ENCODE peak calls at places on chromosome 10, in five cellular contexts. One of them, this sample, is unnamed. For H3K4me1, the result is how much of the 10 kb centered on the place peaks cover.

GRCh38 chr10:43124574-43125273 is 13.5 kb upstream of the CSGALNACT2 start:
- DNase-seq in SK-N-SH: no peak
- DNase-seq in heart right ventricle: no peak
- DNase-seq in IMR-90: no peak
- DNase-seq in GM23338: no peak
- DNase-seq in this sample: no peak

GRCh38 chr10:11825796-11826414 is 2.7 kb downstream of the PROSER2 start:
- DNase-seq in SK-N-SH: no peak
- DNase-seq in heart right ventricle: no peak
- DNase-seq in IMR-90: no peak
- DNase-seq in GM23338: no peak
- DNase-seq in this sample: no peak

GRCh38 chr10:29386347-29386999 is 97.6 kb downstream of the LYZL1 start:
- DNase-seq in heart right ventricle: no peak
- DNase-seq in GM23338: peak
- DNase-seq in IMR-90: peak
- DNase-seq in SK-N-SH: peak
- DNase-seq in this sample: no peak

GRCh38 chr10:132651511-132652029 is 114.0 kb downstream of the INPP5A start:
- DNase-seq in heart right ventricle: no peak
- DNase-seq in GM23338: no peak
- DNase-seq in IMR-90: no peak
- DNase-seq in SK-N-SH: no peak
- DNase-seq in this sample: no peak

GRCh38 chr10:62185914-62186692 is 82.5 kb downstream of the RTKN2 start:
- DNase-seq in SK-N-SH: no peak
- DNase-seq in heart right ventricle: no peak
- DNase-seq in IMR-90: no peak
- DNase-seq in GM23338: no peak
- DNase-seq in this sample: no peak

GRCh38 chr10:133039823-133040704 is 47.7 kb upstream of the ADGRA1 start:
- DNase-seq in SK-N-SH: peak
- DNase-seq in IMR-90: no peak
- DNase-seq in GM23338: no peak
- DNase-seq in heart right ventricle: no peak
- DNase-seq in this sample: no peak

GRCh38 chr10:102814873-102815661 is 22.1 kb downstream of the CYP17A1 start:
- DNase-seq in IMR-90: peak
- DNase-seq in SK-N-SH: peak
- DNase-seq in heart right ventricle: peak
- DNase-seq in GM23338: peak
- DNase-seq in this sample: peak

GRCh38 chr10:112768121-112768520 is 181.9 kb upstream of the TCF7L2 start:
- DNase-seq in GM23338: no peak
- DNase-seq in SK-N-SH: no peak
- DNase-seq in heart right ventricle: no peak
- DNase-seq in IMR-90: no peak
- DNase-seq in this sample: no peak

GRCh38 chr10:113441871-113442270 is 111.0 kb upstream of the HABP2 start:
- DNase-seq in GM23338: no peak
- DNase-seq in IMR-90: no peak
- DNase-seq in SK-N-SH: no peak
- DNase-seq in heart right ventricle: no peak
- DNase-seq in this sample: no peak

GRCh38 chr10:86645111-86645445 is 9.3 kb upstream of the OPN4 start:
- DNase-seq in SK-N-SH: no peak
- DNase-seq in GM23338: no peak
- DNase-seq in IMR-90: no peak
- DNase-seq in heart right ventricle: no peak
- DNase-seq in this sample: no peak

GRCh38 chr10:94123253-94123995 is 129.7 kb downstream of the PLCE1 start:
- DNase-seq in GM23338: peak
- DNase-seq in IMR-90: peak
- DNase-seq in SK-N-SH: no peak
- DNase-seq in heart right ventricle: no peak
- DNase-seq in this sample: no peak

GRCh38 chr10:129778571-129778970 is 185.5 kb downstream of the EBF3 start:
- DNase-seq in GM23338: no peak
- DNase-seq in SK-N-SH: no peak
- DNase-seq in IMR-90: no peak
- DNase-seq in heart right ventricle: no peak
- DNase-seq in this sample: no peak

GRCh38 chr10:119341236-119342016 is 134.1 kb downstream of the GRK5 start:
- DNase-seq in heart right ventricle: no peak
- DNase-seq in IMR-90: peak
- DNase-seq in SK-N-SH: no peak
- DNase-seq in GM23338: no peak
- DNase-seq in this sample: no peak

GRCh38 chr10:102627446-102628293 is 16.6 kb upstream of the TRIM8 start:
- DNase-seq in GM23338: peak
- DNase-seq in heart right ventricle: peak
- DNase-seq in IMR-90: peak
- DNase-seq in SK-N-SH: peak
- DNase-seq in this sample: peak

GRCh38 chr10:19638173-19638872 is 177.9 kb upstream of the PLXDC2 start:
- DNase-seq in GM23338: no peak
- DNase-seq in SK-N-SH: no peak
- DNase-seq in heart right ventricle: no peak
- DNase-seq in IMR-90: peak
- DNase-seq in this sample: no peak

GRCh38 chr10:104297697-104298660 is 29.0 kb downstream of the GSTO2 start:
- DNase-seq in IMR-90: peak
- DNase-seq in GM23338: peak
- DNase-seq in SK-N-SH: no peak
- DNase-seq in heart right ventricle: no peak
- DNase-seq in this sample: no peak

GRCh38 chr10:52353960-52354394 is 39.9 kb downstream of the DKK1 start:
- DNase-seq in GM23338: no peak
- DNase-seq in heart right ventricle: no peak
- DNase-seq in SK-N-SH: no peak
- DNase-seq in IMR-90: peak
- DNase-seq in this sample: no peak

GRCh38 chr10:117946525-117947070 is 100.1 kb downstream of the RAB11FIP2 start:
- DNase-seq in heart right ventricle: no peak
- DNase-seq in GM23338: no peak
- DNase-seq in SK-N-SH: no peak
- DNase-seq in IMR-90: peak
- DNase-seq in this sample: no peak

GRCh38 chr10:68212721-68213352 is 19.1 kb downstream of the ATOH7 start:
- DNase-seq in GM23338: peak
- DNase-seq in SK-N-SH: peak
- DNase-seq in IMR-90: peak
- DNase-seq in heart right ventricle: no peak
- DNase-seq in this sample: no peak

GRCh38 chr10:61758440-61758839 is 95.7 kb downstream of the CABCOCO1 start:
- DNase-seq in IMR-90: peak
- DNase-seq in heart right ventricle: no peak
- DNase-seq in GM23338: no peak
- DNase-seq in SK-N-SH: no peak
- DNase-seq in this sample: no peak

GRCh38 chr10:1596482-1596881 is 140.8 kb downstream of the ADARB2 start:
- DNase-seq in IMR-90: no peak
- DNase-seq in GM23338: no peak
- DNase-seq in heart right ventricle: no peak
- DNase-seq in SK-N-SH: no peak
- DNase-seq in this sample: no peak

GRCh38 chr10:6498771-6499170 is 81.3 kb downstream of the PRKCQ start:
- DNase-seq in SK-N-SH: no peak
- DNase-seq in IMR-90: no peak
- DNase-seq in GM23338: no peak
- DNase-seq in heart right ventricle: no peak
- DNase-seq in this sample: no peak

GRCh38 chr10:60820093-60820769 is 42.0 kb downstream of the CDK1 start:
- DNase-seq in heart right ventricle: no peak
- DNase-seq in IMR-90: peak
- DNase-seq in GM23338: peak
- DNase-seq in SK-N-SH: no peak
- DNase-seq in this sample: no peak

GRCh38 chr10:59177031-59177861 is 803 bp downstream of the PHYHIPL start:
- DNase-seq in heart right ventricle: no peak
- DNase-seq in GM23338: peak
- DNase-seq in SK-N-SH: peak
- DNase-seq in IMR-90: peak
- DNase-seq in this sample: peak

GRCh38 chr10:17616403-17617030 is 657 bp downstream of the HACD1 start:
- DNase-seq in heart right ventricle: peak
- DNase-seq in GM23338: peak
- DNase-seq in IMR-90: peak
- DNase-seq in SK-N-SH: peak
- DNase-seq in this sample: peak

DNA sequence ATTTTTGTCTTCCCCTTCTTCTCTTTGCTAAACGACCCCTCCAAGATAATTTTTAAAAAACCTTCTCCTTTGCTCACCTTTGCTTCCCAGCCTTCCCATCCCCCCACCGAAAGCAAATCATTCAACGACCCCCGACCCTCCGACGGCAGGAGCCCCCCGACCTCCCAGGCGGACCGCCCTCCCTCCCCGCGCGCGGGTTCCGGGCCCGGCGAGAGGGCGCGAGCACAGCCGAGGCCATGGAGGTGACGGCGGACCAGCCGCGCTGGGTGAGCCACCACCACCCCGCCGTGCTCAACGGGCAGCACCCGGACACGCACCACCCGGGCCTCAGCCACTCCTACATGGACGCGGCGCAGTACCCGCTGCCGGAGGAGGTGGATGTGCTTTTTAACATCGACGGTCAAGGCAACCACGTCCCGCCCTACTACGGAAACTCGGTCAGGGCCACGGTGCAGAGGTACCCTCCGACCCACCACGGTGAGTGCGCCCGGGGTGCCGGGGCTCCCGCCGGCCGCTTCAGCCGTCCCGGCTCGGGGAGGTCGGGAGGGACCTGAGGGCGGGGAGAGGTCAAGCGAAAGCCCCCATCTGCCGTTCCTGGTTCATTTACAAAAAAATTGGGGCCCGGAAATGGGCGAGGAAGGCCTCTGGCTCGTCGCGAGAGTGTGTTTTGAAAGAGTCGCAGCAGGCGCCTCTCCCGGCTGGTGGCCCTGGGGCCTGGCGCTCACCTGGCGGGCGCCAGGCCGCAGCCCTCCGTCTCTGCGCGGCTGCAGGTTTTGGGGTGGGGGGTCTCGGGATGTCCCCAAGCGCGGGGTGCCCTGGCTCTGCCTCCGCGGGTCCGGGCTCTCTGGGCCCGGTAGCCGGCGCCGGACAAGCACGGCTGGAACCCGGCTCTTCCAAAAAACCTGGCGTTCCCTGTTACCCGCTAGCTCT is 1.2 kb downstream of the GATA3 start:
- DNase-seq in IMR-90: no peak
- DNase-seq in heart right ventricle: no peak
- DNase-seq in SK-N-SH: no peak
- DNase-seq in GM23338: peak
- DNase-seq in this sample: no peak
- H3K4me1 ChIP-seq in IMR-90: under half
- H3K4me1 ChIP-seq in heart right ventricle: under half
- H3K4me1 ChIP-seq in SK-N-SH: under half
- H3K4me1 ChIP-seq in GM23338: half or more
- H3K4me1 ChIP-seq in this sample: under half

GRCh38 chr10:87675396-87676376 is 16.0 kb downstream of the PAPSS2 start:
- DNase-seq in SK-N-SH: no peak
- DNase-seq in heart right ventricle: no peak
- DNase-seq in GM23338: peak
- DNase-seq in IMR-90: peak
- DNase-seq in this sample: no peak
- H3K27ac ChIP-seq in SK-N-SH: peak
- H3K27ac ChIP-seq in heart right ventricle: no peak
- H3K27ac ChIP-seq in GM23338: peak
- H3K27ac ChIP-seq in IMR-90: peak
- H3K27ac ChIP-seq in this sample: no peak

GRCh38 chr10:106929291-106929925 is 235.1 kb downstream of the SORCS1 start:
- DNase-seq in IMR-90: no peak
- DNase-seq in heart right ventricle: no peak
- DNase-seq in GM23338: peak
- DNase-seq in SK-N-SH: no peak
- DNase-seq in this sample: no peak

GRCh38 chr10:106931853-106932249 is 232.7 kb downstream of the SORCS1 start:
- DNase-seq in SK-N-SH: no peak
- DNase-seq in IMR-90: no peak
- DNase-seq in heart right ventricle: no peak
- DNase-seq in GM23338: no peak
- DNase-seq in this sample: no peak

GRCh38 chr10:106931159-106931852 is 233.2 kb downstream of the SORCS1 start:
- DNase-seq in heart right ventricle: no peak
- DNase-seq in SK-N-SH: no peak
- DNase-seq in IMR-90: no peak
- DNase-seq in GM23338: no peak
- DNase-seq in this sample: no peak

GRCh38 chr10:106935978-106936451 is 228.5 kb downstream of the SORCS1 start:
- DNase-seq in GM23338: no peak
- DNase-seq in SK-N-SH: no peak
- DNase-seq in IMR-90: no peak
- DNase-seq in heart right ventricle: no peak
- DNase-seq in this sample: no peak

DNA sequence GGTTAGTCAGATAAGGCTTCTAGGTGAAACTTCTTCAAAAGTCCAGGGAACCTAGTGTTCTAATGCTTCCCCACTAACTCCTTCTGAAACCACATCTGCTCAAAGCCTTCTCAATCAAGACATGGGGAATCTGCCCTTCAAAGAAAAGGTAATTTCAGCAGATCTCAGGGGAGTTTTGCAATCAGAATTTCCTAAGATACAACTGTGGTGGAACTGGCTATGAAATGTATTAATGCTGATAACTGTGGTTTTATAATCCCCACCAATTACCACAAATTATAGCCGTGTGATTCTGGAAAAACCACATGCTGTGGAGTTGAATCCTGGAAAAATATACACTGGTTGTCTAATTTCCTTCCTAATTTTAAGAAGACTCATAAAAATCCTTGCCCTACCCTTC is 233.8 kb downstream of the SORCS1 start:
- DNase-seq in IMR-90: no peak
- DNase-seq in heart right ventricle: no peak
- DNase-seq in SK-N-SH: no peak
- DNase-seq in GM23338: no peak
- DNase-seq in this sample: no peak
- H3K4me3 ChIP-seq in IMR-90: no peak
- H3K4me3 ChIP-seq in heart right ventricle: no peak
- H3K4me3 ChIP-seq in SK-N-SH: no peak
- H3K4me3 ChIP-seq in GM23338: no peak
- H3K4me3 ChIP-seq in this sample: no peak

DNA sequence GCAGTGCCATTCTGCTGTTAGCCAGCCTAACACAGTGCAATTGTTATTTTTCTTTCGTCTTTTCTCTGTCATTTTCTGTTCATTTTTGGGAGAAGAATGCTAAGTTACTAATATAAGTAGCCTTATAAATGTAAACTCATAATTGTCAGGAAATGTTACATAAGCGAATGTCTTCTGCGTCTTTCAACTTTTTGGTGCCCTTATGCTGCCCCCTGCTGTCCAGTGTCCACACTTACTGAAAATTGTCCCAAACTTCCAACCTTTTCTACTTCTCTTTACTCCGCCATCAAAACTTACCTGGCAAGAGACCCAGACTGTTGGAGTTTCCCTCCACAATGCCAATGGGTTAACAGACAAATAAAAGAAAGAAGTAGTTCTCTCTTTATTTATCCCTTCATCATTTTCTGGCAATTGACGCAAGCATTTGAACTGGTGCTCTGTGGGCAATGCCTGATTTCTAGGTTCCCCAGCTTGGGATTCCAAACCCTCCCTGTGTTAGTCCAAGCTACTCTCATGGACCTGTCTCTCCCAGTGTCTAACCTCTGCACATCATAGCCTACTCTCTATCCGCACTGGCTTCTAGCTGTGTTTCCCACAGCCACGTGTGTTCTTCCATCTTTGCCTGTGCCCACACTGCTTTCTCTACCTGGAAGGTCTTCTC is 21.0 kb upstream of the EPC1 start:
- DNase-seq in SK-N-SH: peak
- DNase-seq in GM23338: peak
- DNase-seq in IMR-90: peak
- DNase-seq in heart right ventricle: peak
- DNase-seq in this sample: peak
- H3K4me1 ChIP-seq in SK-N-SH: under half
- H3K4me1 ChIP-seq in GM23338: under half
- H3K4me1 ChIP-seq in IMR-90: under half
- H3K4me1 ChIP-seq in heart right ventricle: under half
- H3K4me1 ChIP-seq in this sample: under half